ENCODE peak calls at places on chromosomes 7 and 10, in eight cellular contexts. V, Z, T, G, B, U, K and F are unnamed samples.

GRCh38 chr10:71708301-71708703 is 11.3 kb downstream of the C10orf105 start:
- DNase-seq in V (peak; percentile 78), T (no peak), G (peak; percentile 71), K (peak; percentile 22), B (peak; percentile 54), U (peak; percentile 47), Z (peak; percentile 65), F (peak; percentile 74)

GRCh38 chr10:121152935-121153334 is 301.8 kb downstream of the WDR11 start:
- DNase-seq in T (no peak), Z (no peak), G (no peak), B (no peak), K (no peak), V (no peak), U (no peak), F (no peak)

GRCh38 chr7:95718556-95719410 is 53.6 kb upstream of the DYNC1I1 start:
- DNase-seq in U (peak; percentile 31), Z (no peak), B (peak; percentile 31), T (no peak), V (peak; percentile 15), K (peak; percentile 27), G (peak; percentile 43), F (no peak)

GRCh38 chr7:100752994-100753393 is 19.6 kb downstream of the ZAN start:
- DNase-seq in T (no peak), U (no peak), V (no peak), G (no peak), Z (no peak), K (no peak), B (no peak), F (no peak)

GRCh38 chr10:125473138-125473793 is 209.7 kb downstream of the TEX36 start:
- DNase-seq in B (no peak), V (peak; percentile 31), K (no peak), T (no peak), G (no peak), Z (no peak), U (no peak), F (no peak)

GRCh38 chr7:95716357-95717122 is 55.8 kb upstream of the DYNC1I1 start:
- DNase-seq in K (no peak), G (no peak), V (no peak), U (no peak), Z (no peak), T (no peak), B (no peak), F (no peak)

GRCh38 chr7:139618482-139619366 is 95.2 kb downstream of the CLEC2L start:
- DNase-seq in K (no peak), B (peak; percentile 27), V (peak; percentile 63), U (peak; percentile 60), T (no peak), G (peak; percentile 76), Z (no peak), F (peak; percentile 55)

GRCh38 chr10:22908837-22909236 is 19.0 kb upstream of the ARMC3 start:
- DNase-seq in U (no peak), G (no peak), V (no peak), K (no peak), T (no peak), Z (no peak), B (no peak), F (no peak)

GRCh38 chr7:3697472-3697871 is 396.4 kb downstream of the SDK1 start:
- DNase-seq in V (no peak), U (no peak), G (no peak), K (no peak), T (no peak), B (no peak), Z (no peak), F (no peak)

GRCh38 chr7:43784030-43785001 is 25.8 kb downstream of the BLVRA start:
- DNase-seq in K (peak; percentile 59), G (no peak), B (no peak), Z (no peak), V (no peak), U (no peak), T (no peak), F (peak; percentile 53)

GRCh38 chr7:36278767-36279171 is 110.9 kb upstream of the ANLN start:
- DNase-seq in G (peak; percentile 71), Z (no peak), T (no peak), U (no peak), B (no peak), V (peak; percentile 33), K (peak; percentile 77), F (peak; percentile 42)